ENCODE peak calls at places on chromosomes 6 and 20, in five cellular contexts. One of them, this sample, is unnamed.

GRCh38 chr6:158369241-158369640 is 57.0 kb downstream of the TULP4 start:
- DNase-seq in astrocyte: no peak
- DNase-seq in ovary: no peak
- DNase-seq in endothelial cell of umbilical vein: no peak
- DNase-seq in pancreas: no peak
- DNase-seq in this sample: no peak

GRCh38 chr20:4820833-4821518 is 99.3 kb downstream of the PRND start:
- DNase-seq in pancreas: no peak
- DNase-seq in astrocyte: peak; percentile 68
- DNase-seq in endothelial cell of umbilical vein: peak; percentile 22
- DNase-seq in ovary: peak; percentile 71
- DNase-seq in this sample: no peak

GRCh38 chr6:119470893-119471542 is 121.5 kb upstream of the MAN1A1 start:
- DNase-seq in ovary: no peak
- DNase-seq in pancreas: no peak
- DNase-seq in astrocyte: no peak
- DNase-seq in endothelial cell of umbilical vein: no peak
- DNase-seq in this sample: no peak

GRCh38 chr20:1225729-1226313 is at the start of gene RAD21L1:
- DNase-seq in pancreas: peak; percentile 77
- DNase-seq in endothelial cell of umbilical vein: peak; percentile 50
- DNase-seq in astrocyte: peak; percentile 34
- DNase-seq in ovary: peak; percentile 75
- DNase-seq in this sample: peak; percentile 89

GRCh38 chr6:85405175-85405852 is 44.6 kb upstream of the NT5E start:
- DNase-seq in pancreas: peak; percentile 56
- DNase-seq in endothelial cell of umbilical vein: no peak
- DNase-seq in astrocyte: peak; percentile 74
- DNase-seq in ovary: no peak
- DNase-seq in this sample: no peak

GRCh38 chr20:17036546-17036945 is 190.3 kb upstream of the PCSK2 start:
- DNase-seq in pancreas: no peak
- DNase-seq in astrocyte: peak; percentile 38
- DNase-seq in endothelial cell of umbilical vein: no peak
- DNase-seq in ovary: no peak
- DNase-seq in this sample: no peak

GRCh38 chr20:63839620-63840019 is 8.6 kb upstream of the ZBTB46 start:
- DNase-seq in pancreas: no peak
- DNase-seq in endothelial cell of umbilical vein: no peak
- DNase-seq in astrocyte: no peak
- DNase-seq in ovary: no peak
- DNase-seq in this sample: no peak

GRCh38 chr20:4112490-4113420 is 97.4 kb upstream of the RNF24 start:
- DNase-seq in endothelial cell of umbilical vein: peak; percentile 60
- DNase-seq in ovary: peak; percentile 52
- DNase-seq in astrocyte: peak; percentile 63
- DNase-seq in pancreas: peak; percentile 73
- DNase-seq in this sample: peak; percentile 72

GRCh38 chr6:49570474-49571079 is 20.1 kb downstream of the C6orf141 start:
- DNase-seq in ovary: no peak
- DNase-seq in astrocyte: peak; percentile 18
- DNase-seq in pancreas: no peak
- DNase-seq in endothelial cell of umbilical vein: peak; percentile 67
- DNase-seq in this sample: no peak

GRCh38 chr6:100116409-100117194 is 122.6 kb upstream of the MCHR2 start:
- DNase-seq in ovary: no peak
- DNase-seq in endothelial cell of umbilical vein: peak; percentile 82
- DNase-seq in astrocyte: peak; percentile 53
- DNase-seq in pancreas: peak; percentile 51
- DNase-seq in this sample: no peak

GRCh38 chr20:25466846-25467245 is 59.4 kb downstream of the GINS1 start:
- DNase-seq in ovary: no peak
- DNase-seq in pancreas: no peak
- DNase-seq in astrocyte: no peak
- DNase-seq in endothelial cell of umbilical vein: no peak
- DNase-seq in this sample: no peak

GRCh38 chr6:35184580-35185301 is 29.0 kb upstream of the SCUBE3 start:
- DNase-seq in ovary: no peak
- DNase-seq in astrocyte: no peak
- DNase-seq in pancreas: no peak
- DNase-seq in endothelial cell of umbilical vein: no peak
- DNase-seq in this sample: no peak

GRCh38 chr20:64254571-64255360 is 782 bp upstream of the PCMTD2 start:
- DNase-seq in ovary: no peak
- DNase-seq in astrocyte: no peak
- DNase-seq in endothelial cell of umbilical vein: no peak
- DNase-seq in pancreas: no peak
- DNase-seq in this sample: no peak

GRCh38 chr6:4781967-4782537 is 5.8 kb downstream of the CDYL start:
- DNase-seq in pancreas: no peak
- DNase-seq in ovary: no peak
- DNase-seq in endothelial cell of umbilical vein: no peak
- DNase-seq in astrocyte: no peak
- DNase-seq in this sample: no peak

GRCh38 chr6:98215531-98215930 is 618.8 kb upstream of the POU3F2 start:
- DNase-seq in ovary: no peak
- DNase-seq in pancreas: no peak
- DNase-seq in astrocyte: no peak
- DNase-seq in endothelial cell of umbilical vein: no peak
- DNase-seq in this sample: no peak

GRCh38 chr6:39947611-39948068 is 13.4 kb upstream of the MOCS1 start:
- DNase-seq in pancreas: no peak
- DNase-seq in astrocyte: no peak
- DNase-seq in ovary: no peak
- DNase-seq in endothelial cell of umbilical vein: no peak
- DNase-seq in this sample: no peak

GRCh38 chr20:62688855-62689460 is 19.7 kb upstream of the NTSR1 start:
- DNase-seq in endothelial cell of umbilical vein: peak; percentile 52
- DNase-seq in pancreas: no peak
- DNase-seq in ovary: no peak
- DNase-seq in astrocyte: peak; percentile 6
- DNase-seq in this sample: no peak

GRCh38 chr20:8223096-8223870 is 91.2 kb downstream of the PLCB1 start:
- DNase-seq in ovary: no peak
- DNase-seq in astrocyte: peak; percentile 91
- DNase-seq in endothelial cell of umbilical vein: peak; percentile 71
- DNase-seq in pancreas: no peak
- DNase-seq in this sample: no peak

GRCh38 chr6:168163096-168163731 is 84.2 kb upstream of the FRMD1 start:
- DNase-seq in astrocyte: peak; percentile 34
- DNase-seq in ovary: no peak
- DNase-seq in endothelial cell of umbilical vein: no peak
- DNase-seq in pancreas: peak; percentile 46
- DNase-seq in this sample: no peak

GRCh38 chr6:146543940-146544661 is 468 bp downstream of the RAB32 start:
- DNase-seq in ovary: peak; percentile 39
- DNase-seq in astrocyte: peak; percentile 52
- DNase-seq in pancreas: no peak
- DNase-seq in endothelial cell of umbilical vein: peak; percentile 64
- DNase-seq in this sample: no peak

GRCh38 chr20:23246682-23247664 is 103.6 kb upstream of the NXT1 start:
- DNase-seq in endothelial cell of umbilical vein: no peak
- DNase-seq in pancreas: no peak
- DNase-seq in astrocyte: no peak
- DNase-seq in ovary: peak; percentile 17
- DNase-seq in this sample: no peak

GRCh38 chr20:437787-438486 is 24.4 kb downstream of the TBC1D20 start:
- DNase-seq in pancreas: no peak
- DNase-seq in ovary: no peak
- DNase-seq in astrocyte: no peak
- DNase-seq in endothelial cell of umbilical vein: peak; percentile 8
- DNase-seq in this sample: no peak

GRCh38 chr6:32855467-32856174 is 1.6 kb downstream of the PSMB9 start:
- DNase-seq in ovary: no peak
- DNase-seq in astrocyte: no peak
- DNase-seq in pancreas: no peak
- DNase-seq in endothelial cell of umbilical vein: no peak
- DNase-seq in this sample: no peak

GRCh38 chr6:144712541-144712940 is 427.4 kb downstream of the UTRN start:
- DNase-seq in endothelial cell of umbilical vein: no peak
- DNase-seq in pancreas: no peak
- DNase-seq in ovary: no peak
- DNase-seq in astrocyte: no peak
- DNase-seq in this sample: no peak

GRCh38 chr6:82881519-82881918 is 184.1 kb downstream of the UBE3D start:
- DNase-seq in ovary: no peak
- DNase-seq in astrocyte: no peak
- DNase-seq in endothelial cell of umbilical vein: no peak
- DNase-seq in pancreas: no peak
- DNase-seq in this sample: no peak

GRCh38 chr6:107753778-107754177 is 70.3 kb downstream of the SCML4 start:
- DNase-seq in pancreas: no peak
- DNase-seq in ovary: no peak
- DNase-seq in endothelial cell of umbilical vein: no peak
- DNase-seq in astrocyte: no peak
- DNase-seq in this sample: no peak

GRCh38 chr6:43247115-43247999 is 4.1 kb downstream of the TTBK1 start:
- DNase-seq in astrocyte: no peak
- DNase-seq in ovary: peak; percentile 55
- DNase-seq in pancreas: peak; percentile 77
- DNase-seq in endothelial cell of umbilical vein: peak; percentile 66
- DNase-seq in this sample: peak; percentile 93

GRCh38 chr6:43248107-43248506 is 4.8 kb downstream of the TTBK1 start:
- DNase-seq in ovary: no peak
- DNase-seq in pancreas: no peak
- DNase-seq in astrocyte: no peak
- DNase-seq in endothelial cell of umbilical vein: no peak
- DNase-seq in this sample: no peak

GRCh38 chr6:43243649-43244321 is 504 bp downstream of the TTBK1 start:
- DNase-seq in astrocyte: no peak
- DNase-seq in ovary: no peak
- DNase-seq in pancreas: no peak
- DNase-seq in endothelial cell of umbilical vein: no peak
- DNase-seq in this sample: no peak

GRCh38 chr6:43248791-43249190 is 5.5 kb downstream of the TTBK1 start:
- DNase-seq in astrocyte: no peak
- DNase-seq in pancreas: no peak
- DNase-seq in endothelial cell of umbilical vein: no peak
- DNase-seq in ovary: no peak
- DNase-seq in this sample: no peak

GRCh38 chr6:43246301-43247114 is 3.2 kb downstream of the TTBK1 start:
- DNase-seq in pancreas: peak; percentile 74
- DNase-seq in astrocyte: no peak
- DNase-seq in endothelial cell of umbilical vein: peak; percentile 55
- DNase-seq in ovary: no peak
- DNase-seq in this sample: peak; percentile 90
- H3K27me3 ChIP-seq in pancreas: peaks cover 6% of the 10 kb centered on the region
- H3K27me3 ChIP-seq in astrocyte: peaks cover 72% of the 10 kb centered on the region
- H3K27me3 ChIP-seq in endothelial cell of umbilical vein: peaks cover 40% of the 10 kb centered on the region
- H3K27me3 ChIP-seq in ovary: no peaks in the 10 kb centered on the region
- H3K27me3 ChIP-seq in this sample: peaks cover 31% of the 10 kb centered on the region

GRCh38 chr6:45299096-45299581 is 29.0 kb upstream of the RUNX2 start:
- DNase-seq in endothelial cell of umbilical vein: no peak
- DNase-seq in pancreas: no peak
- DNase-seq in astrocyte: no peak
- DNase-seq in ovary: no peak
- DNase-seq in this sample: no peak

GRCh38 chr6:45289751-45290514 is 38.2 kb upstream of the RUNX2 start:
- DNase-seq in ovary: no peak
- DNase-seq in pancreas: no peak
- DNase-seq in astrocyte: no peak
- DNase-seq in endothelial cell of umbilical vein: no peak
- DNase-seq in this sample: no peak

GRCh38 chr6:45297302-45297701 is 30.8 kb upstream of the RUNX2 start:
- DNase-seq in endothelial cell of umbilical vein: no peak
- DNase-seq in ovary: no peak
- DNase-seq in astrocyte: no peak
- DNase-seq in pancreas: no peak
- DNase-seq in this sample: no peak

DNA sequence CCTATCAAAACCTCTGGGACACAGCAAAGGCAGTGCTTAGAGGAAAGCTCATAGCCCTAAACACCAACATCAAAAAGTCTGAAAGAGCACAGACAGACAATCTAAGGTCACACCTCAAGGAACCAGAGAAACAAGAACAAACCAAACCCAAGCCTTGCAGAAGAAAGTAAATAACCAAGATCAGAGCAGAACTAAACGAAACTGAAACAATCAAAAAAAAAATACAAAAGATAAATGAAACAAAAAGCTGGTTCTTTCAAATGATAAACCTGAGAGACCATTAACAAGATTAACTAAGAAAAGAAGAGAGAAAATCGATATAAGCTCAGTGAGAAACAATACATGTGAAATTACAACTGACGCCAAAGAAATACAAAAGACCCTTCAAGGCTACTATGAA is 34.8 kb upstream of the RUNX2 start:
- DNase-seq in astrocyte: no peak
- DNase-seq in ovary: no peak
- DNase-seq in endothelial cell of umbilical vein: no peak
- DNase-seq in pancreas: no peak
- DNase-seq in this sample: no peak
- H3K4me3 ChIP-seq in astrocyte: no peak overlapping the region
- H3K4me3 ChIP-seq in ovary: no peak overlapping the region
- H3K4me3 ChIP-seq in endothelial cell of umbilical vein: no peak overlapping the region
- H3K4me3 ChIP-seq in pancreas: no peak overlapping the region
- H3K4me3 ChIP-seq in this sample: no peak overlapping the region

GRCh38 chr6:44289726-44290125 is 19.5 kb downstream of the TMEM151B start:
- DNase-seq in endothelial cell of umbilical vein: no peak
- DNase-seq in ovary: no peak
- DNase-seq in pancreas: peak; percentile 49
- DNase-seq in astrocyte: no peak
- DNase-seq in this sample: no peak
- H3K27me3 ChIP-seq in endothelial cell of umbilical vein: peaks cover 10% of the 10 kb centered on the region
- H3K27me3 ChIP-seq in ovary: no peaks in the 10 kb centered on the region
- H3K27me3 ChIP-seq in pancreas: no peaks in the 10 kb centered on the region
- H3K27me3 ChIP-seq in astrocyte: peaks cover 39% of the 10 kb centered on the region
- H3K27me3 ChIP-seq in this sample: peaks cover 81% of the 10 kb centered on the region

GRCh38 chr6:28349892-28350737 is at the start of gene ZKSCAN3:
- DNase-seq in ovary: peak; percentile 69
- DNase-seq in endothelial cell of umbilical vein: peak; percentile 76
- DNase-seq in astrocyte: peak; percentile 70
- DNase-seq in pancreas: peak; percentile 79
- DNase-seq in this sample: peak; percentile 94

GRCh38 chr6:28351493-28351925 is 1.8 kb downstream of the ZKSCAN3 start:
- DNase-seq in pancreas: no peak
- DNase-seq in astrocyte: no peak
- DNase-seq in endothelial cell of umbilical vein: no peak
- DNase-seq in ovary: no peak
- DNase-seq in this sample: no peak

GRCh38 chr6:28349344-28349891 is 329 bp upstream of the ZKSCAN3 start:
- DNase-seq in ovary: no peak
- DNase-seq in pancreas: no peak
- DNase-seq in astrocyte: no peak
- DNase-seq in endothelial cell of umbilical vein: no peak
- DNase-seq in this sample: no peak

GRCh38 chr6:28353356-28353755 is 3.6 kb downstream of the ZKSCAN3 start:
- DNase-seq in endothelial cell of umbilical vein: no peak
- DNase-seq in pancreas: no peak
- DNase-seq in astrocyte: no peak
- DNase-seq in ovary: no peak
- DNase-seq in this sample: no peak

DNA sequence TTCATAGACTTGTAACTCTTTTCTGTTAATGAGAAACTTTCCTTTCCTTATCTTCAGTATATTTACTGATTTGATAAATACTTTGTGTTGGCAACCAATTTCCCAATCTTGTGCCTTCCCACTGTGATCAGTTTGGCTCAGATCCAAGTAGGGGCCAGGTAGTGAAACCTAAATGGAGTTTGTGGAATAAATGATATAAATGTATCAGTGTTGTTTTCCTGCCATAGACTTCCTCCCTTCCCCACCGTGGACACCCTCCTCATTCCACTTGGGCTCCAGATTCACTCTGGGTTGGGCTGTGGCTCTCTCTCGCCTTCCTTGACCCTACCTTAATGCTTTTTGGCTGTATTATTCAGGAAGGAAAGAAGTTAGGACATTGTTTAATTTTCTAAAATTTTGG is 1.3 kb downstream of the ZKSCAN3 start:
- DNase-seq in endothelial cell of umbilical vein: no peak
- DNase-seq in pancreas: no peak
- DNase-seq in ovary: no peak
- DNase-seq in astrocyte: no peak
- DNase-seq in this sample: no peak
- H3K4me3 ChIP-seq in endothelial cell of umbilical vein: no peak overlapping the region
- H3K4me3 ChIP-seq in pancreas: no peak overlapping the region
- H3K4me3 ChIP-seq in ovary: no peak overlapping the region
- H3K4me3 ChIP-seq in astrocyte: peak overlapping the region; percentile 88
- H3K4me3 ChIP-seq in this sample: peak overlapping the region; percentile 77

This sample was measured in upper lobe of right lung.